ENCODE peak calls at places on chromosomes 11 and 22, in eight cellular contexts. One of them, this sample, is unnamed.

GRCh38 chr11:75955443-75955842 is 140.4 kb downstream of the UVRAG start:
- DNase-seq in amygdala: no peak
- DNase-seq in NCI-H2029: no peak
- DNase-seq in lower leg skin: no peak
- DNase-seq in T follicular helper cell: no peak
- DNase-seq in nucleus accumbens: no peak
- DNase-seq in EH: no peak
- DNase-seq in activated CD8-positive, alpha-beta T cell treated with anti-CD3 and anti-CD28 coated beads for 36 hours: no peak
- DNase-seq in this sample: no peak

GRCh38 chr11:117296881-117297280 is 5.7 kb downstream of the BACE1-AS start:
- DNase-seq in NCI-H2029: no peak
- DNase-seq in EH: no peak
- DNase-seq in amygdala: no peak
- DNase-seq in activated CD8-positive, alpha-beta T cell treated with anti-CD3 and anti-CD28 coated beads for 36 hours: no peak
- DNase-seq in lower leg skin: no peak
- DNase-seq in T follicular helper cell: no peak
- DNase-seq in nucleus accumbens: no peak
- DNase-seq in this sample: no peak

GRCh38 chr22:46890819-46891218 is 128.4 kb downstream of the TBC1D22A start:
- DNase-seq in activated CD8-positive, alpha-beta T cell treated with anti-CD3 and anti-CD28 coated beads for 36 hours: no peak
- DNase-seq in EH: no peak
- DNase-seq in amygdala: no peak
- DNase-seq in lower leg skin: no peak
- DNase-seq in NCI-H2029: no peak
- DNase-seq in nucleus accumbens: no peak
- DNase-seq in T follicular helper cell: no peak
- DNase-seq in this sample: no peak

GRCh38 chr11:108854366-108854765 is 189.5 kb downstream of the DDX10 start:
- DNase-seq in NCI-H2029: no peak
- DNase-seq in amygdala: no peak
- DNase-seq in activated CD8-positive, alpha-beta T cell treated with anti-CD3 and anti-CD28 coated beads for 36 hours: no peak
- DNase-seq in nucleus accumbens: no peak
- DNase-seq in EH: no peak
- DNase-seq in T follicular helper cell: no peak
- DNase-seq in lower leg skin: no peak
- DNase-seq in this sample: peak; percentile 27

GRCh38 chr11:129881570-129882170 is 13.7 kb downstream of the NFRKB start:
- DNase-seq in T follicular helper cell: peak; percentile 25
- DNase-seq in activated CD8-positive, alpha-beta T cell treated with anti-CD3 and anti-CD28 coated beads for 36 hours: peak; percentile 59
- DNase-seq in EH: peak; percentile 41
- DNase-seq in NCI-H2029: peak; percentile 7
- DNase-seq in amygdala: no peak
- DNase-seq in lower leg skin: no peak
- DNase-seq in nucleus accumbens: no peak
- DNase-seq in this sample: peak; percentile 56

GRCh38 chr11:46722566-46723358 is 3.7 kb downstream of the F2 start:
- DNase-seq in NCI-H2029: no peak
- DNase-seq in EH: no peak
- DNase-seq in amygdala: no peak
- DNase-seq in lower leg skin: no peak
- DNase-seq in T follicular helper cell: no peak
- DNase-seq in nucleus accumbens: no peak
- DNase-seq in activated CD8-positive, alpha-beta T cell treated with anti-CD3 and anti-CD28 coated beads for 36 hours: no peak
- DNase-seq in this sample: no peak

GRCh38 chr22:30290679-30291333 is 1.5 kb upstream of the CASTOR1 start:
- DNase-seq in NCI-H2029: peak; percentile 67
- DNase-seq in nucleus accumbens: peak; percentile 72
- DNase-seq in lower leg skin: peak; percentile 88
- DNase-seq in T follicular helper cell: no peak
- DNase-seq in activated CD8-positive, alpha-beta T cell treated with anti-CD3 and anti-CD28 coated beads for 36 hours: no peak
- DNase-seq in amygdala: peak; percentile 56
- DNase-seq in EH: peak; percentile 74
- DNase-seq in this sample: peak; percentile 59

GRCh38 chr11:59173964-59174663 is 2.2 kb downstream of the DTX4 start:
- DNase-seq in EH: peak; percentile 36
- DNase-seq in lower leg skin: no peak
- DNase-seq in T follicular helper cell: no peak
- DNase-seq in activated CD8-positive, alpha-beta T cell treated with anti-CD3 and anti-CD28 coated beads for 36 hours: no peak
- DNase-seq in amygdala: no peak
- DNase-seq in nucleus accumbens: no peak
- DNase-seq in NCI-H2029: no peak
- DNase-seq in this sample: peak; percentile 23

GRCh38 chr11:46273511-46274205 is 3.8 kb upstream of the CREB3L1 start:
- DNase-seq in amygdala: no peak
- DNase-seq in NCI-H2029: peak; percentile 29
- DNase-seq in EH: peak; percentile 75
- DNase-seq in activated CD8-positive, alpha-beta T cell treated with anti-CD3 and anti-CD28 coated beads for 36 hours: no peak
- DNase-seq in lower leg skin: no peak
- DNase-seq in nucleus accumbens: no peak
- DNase-seq in T follicular helper cell: no peak
- DNase-seq in this sample: peak; percentile 39